ENCODE peak calls at places on chromosomes 5 and 9, in eight cellular contexts. M, O, H, P, Z, F, L and Q are unnamed samples.
A peak's percentile ranks its signal among the peaks of the same experiment; 100 is the strongest.

GRCh38 chr9:5560439-5560838 is 50.1 kb downstream of the PDCD1LG2 start:
- DNase-seq in M (no peak), O (no peak), H (no peak), P (no peak), Z (no peak), F (no peak), L (no peak), Q (no peak)

GRCh38 chr9:113995963-113996362 is 82.1 kb downstream of the AMBP start:
- DNase-seq in M (no peak), O (no peak), H (no peak), P (no peak), Z (peak; percentile 24), F (no peak), L (no peak), Q (no peak)

GRCh38 chr5:1751864-1752822 is 47.5 kb downstream of the MRPL36 start:
- DNase-seq in M (no peak), O (no peak), H (no peak), P (no peak), Z (no peak), F (no peak), L (no peak), Q (no peak)

GRCh38 chr9:2424564-2425153 is 196.9 kb upstream of the VLDLR start:
- DNase-seq in M (no peak), O (peak; percentile 16), H (no peak), P (no peak), Z (no peak), F (peak; percentile 68), L (no peak), Q (no peak)

GRCh38 chr9:121895836-121896544 is 197.1 kb downstream of the TTLL11 start:
- DNase-seq in M (peak; percentile 53), O (no peak), H (no peak), P (no peak), Z (peak; percentile 52), F (no peak), L (no peak), Q (no peak)

GRCh38 chr5:58437661-58438060 is 22.2 kb downstream of the PLK2 start:
- DNase-seq in M (no peak), O (no peak), H (no peak), P (no peak), Z (no peak), F (no peak), L (no peak), Q (no peak)

GRCh38 chr9:38000332-38000731 is 68.7 kb downstream of the SHB start:
- DNase-seq in M (no peak), O (no peak), H (no peak), P (no peak), Z (no peak), F (no peak), L (no peak), Q (no peak)

GRCh38 chr5:126054593-126055347 is 368.4 kb upstream of the GRAMD2B start:
- DNase-seq in M (no peak), O (no peak), H (no peak), P (no peak), Z (no peak), F (no peak), L (no peak), Q (no peak)

GRCh38 chr9:131915181-131915580 is 164.5 kb downstream of the MED27 start:
- DNase-seq in M (no peak), O (no peak), H (no peak), P (no peak), Z (no peak), F (no peak), L (no peak), Q (no peak)

GRCh38 chr9:23587433-23587832 is 238.6 kb downstream of the ELAVL2 start:
- DNase-seq in M (peak; percentile 87), O (peak; percentile 89), H (no peak), P (no peak), Z (no peak), F (peak; percentile 28), L (peak; percentile 59), Q (no peak)

GRCh38 chr5:82707741-82708140 is 369.5 kb downstream of the TMEM167A start:
- DNase-seq in M (no peak), O (no peak), H (no peak), P (no peak), Z (no peak), F (no peak), L (no peak), Q (no peak)